ENCODE peak calls at places on chromosomes 1 and 21, in seven cellular contexts. B is PC-3, W is K562, X is upper lobe of right lung, G is mucosa of descending colon, H is lower lobe of right lung, R is psoas muscle. Y is an unnamed sample. For H3K36me3, the result is how much of the 10 kb centered on the place peaks cover.

GRCh38 chr1:45668526-45668925 is 17.8 kb downstream of the GPBP1L1 start:
- ATAC-seq in B (no peak), W (no peak), X (no peak), G (no peak), H (no peak), R (no peak), Y (no peak)

GRCh38 chr1:86207323-86207722 is 50.8 kb upstream of the COL24A1 start:
- ATAC-seq in B (peak), W (no peak), X (no peak), G (no peak), H (no peak), R (no peak), Y (no peak)

GRCh38 chr1:234963904-234964702 is 164.5 kb downstream of the TOMM20 start:
- ATAC-seq in B (peak), W (no peak), X (no peak), G (peak), H (no peak), R (peak), Y (peak)

GRCh38 chr1:240008298-240008697 is 83.4 kb upstream of the FMN2 start:
- ATAC-seq in B (no peak), W (no peak), X (no peak), G (peak), H (no peak), R (no peak), Y (no peak)

GRCh38 chr1:34019741-34020552 is 145.1 kb downstream of the CSMD2 start:
- ATAC-seq in B (no peak), W (no peak), X (no peak), G (no peak), H (no peak), R (no peak), Y (no peak)

GRCh38 chr1:43184388-43184787 is 12.3 kb downstream of the CFAP57 start:
- ATAC-seq in B (no peak), W (no peak), X (no peak), G (no peak), H (no peak), R (no peak), Y (no peak)

GRCh38 chr1:160224606-160225005 is 19.4 kb downstream of the PEA15 start:
- ATAC-seq in B (no peak), W (no peak), X (no peak), G (no peak), H (no peak), R (no peak), Y (no peak)

GRCh38 chr1:8239306-8240023 is 78.4 kb upstream of the SLC45A1 start:
- ATAC-seq in B (no peak), W (peak), X (peak), G (peak), H (peak), R (no peak), Y (peak)

GRCh38 chr1:211082824-211083223 is 51.1 kb downstream of the KCNH1 start:
- ATAC-seq in B (no peak), W (peak), X (no peak), G (no peak), H (no peak), R (no peak), Y (no peak)

GRCh38 chr1:107943694-107944093 is 21.3 kb downstream of the VAV3 start:
- ATAC-seq in B (no peak), W (no peak), X (no peak), G (no peak), H (no peak), R (no peak), Y (no peak)

GRCh38 chr1:178500091-178500770 is 3.5 kb upstream of the CLEC20A start:
- ATAC-seq in B (no peak), W (no peak), X (peak), G (no peak), H (peak), R (no peak), Y (no peak)

GRCh38 chr1:241413386-241413785 is 56.4 kb upstream of the RGS7 start:
- ATAC-seq in B (peak), W (no peak), X (no peak), G (no peak), H (no peak), R (no peak), Y (no peak)

GRCh38 chr1:51877434-51878306 is 857 bp downstream of the NRDC start:
- ATAC-seq in B (peak), W (peak), X (peak), G (peak), H (peak), R (peak), Y (no peak)

DNA sequence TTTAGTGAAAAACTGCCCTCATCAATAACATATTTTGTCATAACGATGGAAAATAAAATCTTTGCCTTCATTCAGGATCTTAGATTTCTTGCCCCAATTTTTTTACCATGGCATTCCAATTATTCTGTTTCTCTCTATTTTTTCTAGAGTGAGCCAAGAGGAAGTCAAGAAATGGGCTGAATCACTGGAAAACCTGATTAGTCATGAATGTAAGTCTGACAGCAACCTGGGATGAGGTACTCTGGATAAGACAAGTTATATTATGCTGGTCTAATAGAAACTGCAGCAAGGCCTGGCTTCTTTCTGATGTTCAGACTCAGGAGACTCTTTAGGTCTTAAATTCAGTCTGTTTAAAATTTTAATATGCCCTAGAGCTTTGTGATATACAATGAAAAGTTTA is 3.5 kb downstream of the RGS4 start:
- ATAC-seq in B (peak), W (no peak), X (no peak), G (no peak), H (no peak), R (no peak), Y (no peak)
- H3K36me3 ChIP-seq in B (under half), W (under half), X (under half), G (under half), H (under half), R (under half), Y (under half)

DNA sequence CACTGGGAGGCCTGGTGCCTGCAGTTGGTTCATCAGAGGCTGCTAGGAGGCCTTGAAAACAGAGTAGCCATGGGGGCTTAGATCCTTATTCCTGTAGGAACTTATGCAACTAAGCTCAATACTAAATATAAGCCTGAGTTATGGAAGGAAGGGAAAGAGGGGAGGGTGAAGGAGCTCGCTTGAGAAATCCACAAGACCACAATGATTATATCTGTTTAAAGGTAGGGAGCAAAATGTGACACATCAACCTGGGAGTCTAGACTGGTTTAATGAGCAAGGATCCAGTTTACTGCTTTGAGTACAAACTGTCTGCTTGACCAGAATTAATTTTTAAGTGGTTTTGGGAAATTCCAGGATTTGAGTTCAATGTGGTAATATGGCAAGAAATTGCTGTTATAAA is 20.4 kb upstream of the ANGPTL7 start:
- ATAC-seq in B (no peak), W (no peak), X (no peak), G (no peak), H (no peak), R (no peak), Y (no peak)
- H3K36me3 ChIP-seq in B (under half), W (under half), X (under half), G (under half), H (under half), R (under half), Y (under half)

DNA sequence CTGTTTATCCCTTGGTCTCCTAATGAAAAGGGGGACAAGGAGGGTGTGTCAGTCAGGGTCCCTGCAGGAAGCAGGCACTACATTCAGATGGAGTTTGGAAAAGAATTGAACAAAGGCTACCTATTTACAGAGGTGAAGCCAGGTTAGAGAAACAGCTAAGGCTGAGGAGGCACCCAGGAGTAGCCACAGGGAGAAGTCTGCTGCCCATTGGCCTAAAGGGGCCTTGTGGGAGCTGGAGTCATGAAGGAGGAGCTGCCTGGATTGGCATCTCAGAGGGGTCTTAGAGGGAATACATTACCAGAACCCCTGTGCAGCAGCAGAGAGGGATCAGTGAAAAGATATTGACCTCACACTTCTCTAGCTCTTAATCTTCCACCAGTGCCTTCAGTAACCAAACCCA is 31.2 kb upstream of the USP24 start:
- ATAC-seq in B (no peak), W (no peak), X (no peak), G (no peak), H (no peak), R (no peak), Y (no peak)
- H3K36me3 ChIP-seq in B (under half), W (under half), X (under half), G (under half), H (under half), R (under half), Y (under half)

DNA sequence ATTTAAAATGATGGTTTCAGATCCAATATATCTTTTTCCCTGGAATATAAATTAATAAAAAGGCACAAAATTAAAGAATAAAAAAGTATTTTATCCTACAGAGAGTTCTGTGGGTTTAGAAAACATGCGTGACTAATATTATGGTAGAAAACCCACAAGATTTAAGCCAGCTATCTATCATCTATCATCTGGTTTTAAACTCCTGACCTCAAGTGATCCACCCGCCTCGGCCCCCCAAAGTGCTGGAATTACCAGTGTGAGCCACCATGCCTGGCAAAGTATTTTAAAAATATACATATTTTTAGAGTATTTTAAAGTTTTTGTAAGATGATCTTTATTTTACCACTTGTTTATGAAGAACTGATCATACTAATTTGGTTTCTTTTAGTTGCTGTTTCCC is 79.5 kb downstream of the NRIP1 start:
- ATAC-seq in B (no peak), W (no peak), X (no peak), G (no peak), H (no peak), R (no peak), Y (no peak)
- H3K36me3 ChIP-seq in B (half or more), W (under half), X (under half), G (under half), H (under half), R (under half), Y (under half)

GRCh38 chr1:1041092-1041503 is 21.2 kb downstream of the AGRN start:
- ATAC-seq in B (no peak), W (peak), X (no peak), G (no peak), H (no peak), R (no peak), Y (peak)

GRCh38 chr1:1043411-1043810 is 23.5 kb downstream of the AGRN start:
- ATAC-seq in B (no peak), W (no peak), X (no peak), G (no peak), H (no peak), R (no peak), Y (no peak)

GRCh38 chr1:1040004-1040991 is 20.4 kb downstream of the AGRN start:
- ATAC-seq in B (peak), W (peak), X (peak), G (peak), H (peak), R (peak), Y (peak)

GRCh38 chr1:1042831-1043230 is 22.9 kb downstream of the AGRN start:
- ATAC-seq in B (no peak), W (no peak), X (no peak), G (no peak), H (no peak), R (no peak), Y (no peak)

DNA sequence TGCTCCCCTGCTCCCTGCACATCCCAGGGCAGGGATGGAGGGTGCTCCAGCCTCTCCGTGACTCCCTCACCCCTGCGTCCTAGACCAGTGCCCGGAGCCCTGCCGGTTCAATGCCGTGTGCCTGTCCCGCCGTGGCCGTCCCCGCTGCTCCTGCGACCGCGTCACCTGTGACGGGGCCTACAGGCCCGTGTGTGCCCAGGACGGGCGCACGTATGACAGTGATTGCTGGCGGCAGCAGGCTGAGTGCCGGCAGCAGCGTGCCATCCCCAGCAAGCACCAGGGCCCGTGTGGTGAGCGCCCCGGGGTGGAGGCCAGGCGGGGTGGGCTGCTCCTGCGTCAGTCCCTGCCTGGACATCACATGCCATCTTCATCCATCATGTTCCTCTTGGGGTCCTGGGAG is 22.0 kb downstream of the AGRN start:
- ATAC-seq in B (no peak), W (no peak), X (no peak), G (no peak), H (no peak), R (no peak), Y (no peak)
- H3K36me3 ChIP-seq in B (half or more), W (half or more), X (under half), G (under half), H (under half), R (under half), Y (under half)

DNA sequence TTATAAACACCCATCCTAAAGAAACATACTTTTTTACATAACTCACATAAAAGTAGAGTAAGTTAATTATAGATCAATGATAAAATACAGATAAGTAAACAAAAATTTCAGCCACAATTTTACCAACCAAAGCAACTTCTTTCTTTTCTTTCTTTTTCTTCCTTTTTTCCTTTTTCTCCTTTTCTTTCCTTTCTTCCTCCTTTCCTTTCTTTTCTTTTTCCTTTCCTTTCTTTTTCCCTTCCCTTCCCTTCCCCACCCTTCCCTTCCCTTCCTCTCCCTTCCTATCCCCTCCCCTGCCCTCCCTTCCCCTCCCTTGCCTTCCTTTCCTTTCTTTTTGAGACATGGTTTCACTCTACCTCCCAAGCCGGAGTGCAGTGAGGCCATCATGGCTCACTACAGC is 56.5 kb upstream of the C1orf53 start:
- ATAC-seq in B (no peak), W (no peak), X (no peak), G (no peak), H (no peak), R (no peak), Y (no peak)
- H3K36me3 ChIP-seq in B (under half), W (under half), X (under half), G (under half), H (under half), R (under half), Y (under half)

GRCh38 chr1:114718661-114719423 is 2.3 kb upstream of the NRAS start:
- ATAC-seq in B (peak), W (no peak), X (no peak), G (no peak), H (no peak), R (no peak), Y (no peak)

GRCh38 chr1:114719424-114719787 is 2.8 kb upstream of the NRAS start:
- ATAC-seq in B (peak), W (no peak), X (no peak), G (no peak), H (no peak), R (no peak), Y (no peak)

GRCh38 chr1:114723915-114724314 is 7.3 kb upstream of the NRAS start:
- ATAC-seq in B (no peak), W (no peak), X (no peak), G (no peak), H (no peak), R (no peak), Y (no peak)

GRCh38 chr1:114723457-114723856 is 6.9 kb upstream of the NRAS start:
- ATAC-seq in B (no peak), W (no peak), X (no peak), G (no peak), H (no peak), R (no peak), Y (no peak)

GRCh38 chr1:114720492-114720891 is 3.9 kb upstream of the NRAS start:
- ATAC-seq in B (no peak), W (no peak), X (no peak), G (no peak), H (no peak), R (no peak), Y (no peak)
- H3K36me3 ChIP-seq in B (half or more), W (half or more), X (half or more), G (under half), H (half or more), R (half or more), Y (half or more)

GRCh38 chr1:186152227-186152944 is 222.7 kb downstream of the TPR start:
- ATAC-seq in B (peak), W (no peak), X (no peak), G (no peak), H (no peak), R (no peak), Y (no peak)

GRCh38 chr1:186154651-186155050 is 220.4 kb downstream of the TPR start:
- ATAC-seq in B (no peak), W (no peak), X (no peak), G (no peak), H (no peak), R (no peak), Y (no peak)

GRCh38 chr1:186146971-186147370 is 228.1 kb downstream of the TPR start:
- ATAC-seq in B (no peak), W (no peak), X (peak), G (no peak), H (no peak), R (no peak), Y (no peak)

GRCh38 chr1:186155594-186155993 is 219.5 kb downstream of the TPR start:
- ATAC-seq in B (peak), W (peak), X (peak), G (no peak), H (peak), R (no peak), Y (peak)

GRCh38 chr1:186152945-186153309 is 222.1 kb downstream of the TPR start:
- ATAC-seq in B (peak), W (no peak), X (no peak), G (no peak), H (no peak), R (no peak), Y (no peak)
- H3K36me3 ChIP-seq in B (under half), W (under half), X (under half), G (under half), H (under half), R (under half), Y (under half)

DNA sequence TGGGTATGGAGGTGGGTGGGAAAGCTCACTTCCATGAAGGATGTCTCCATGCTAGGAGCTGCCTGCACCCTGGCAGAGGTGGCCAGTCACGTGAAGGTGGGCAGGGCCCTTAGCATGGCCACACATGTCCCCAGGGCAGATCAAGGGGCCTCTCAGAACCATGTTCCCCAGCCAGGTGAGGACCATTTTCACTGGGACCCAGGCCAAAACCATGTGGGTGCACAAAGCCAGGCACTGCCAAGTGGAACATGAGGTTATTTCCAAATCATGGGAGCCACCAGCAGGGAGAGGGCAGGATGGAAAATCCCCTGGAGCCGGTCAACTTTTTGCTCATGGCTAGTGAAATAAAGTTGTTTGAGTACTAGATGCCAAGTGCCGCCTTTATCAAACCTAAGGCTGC is 9.7 kb downstream of the ZNF692 start:
- ATAC-seq in B (no peak), W (no peak), X (peak), G (no peak), H (peak), R (no peak), Y (no peak)
- H3K36me3 ChIP-seq in B (half or more), W (half or more), X (half or more), G (under half), H (half or more), R (half or more), Y (under half)

DNA sequence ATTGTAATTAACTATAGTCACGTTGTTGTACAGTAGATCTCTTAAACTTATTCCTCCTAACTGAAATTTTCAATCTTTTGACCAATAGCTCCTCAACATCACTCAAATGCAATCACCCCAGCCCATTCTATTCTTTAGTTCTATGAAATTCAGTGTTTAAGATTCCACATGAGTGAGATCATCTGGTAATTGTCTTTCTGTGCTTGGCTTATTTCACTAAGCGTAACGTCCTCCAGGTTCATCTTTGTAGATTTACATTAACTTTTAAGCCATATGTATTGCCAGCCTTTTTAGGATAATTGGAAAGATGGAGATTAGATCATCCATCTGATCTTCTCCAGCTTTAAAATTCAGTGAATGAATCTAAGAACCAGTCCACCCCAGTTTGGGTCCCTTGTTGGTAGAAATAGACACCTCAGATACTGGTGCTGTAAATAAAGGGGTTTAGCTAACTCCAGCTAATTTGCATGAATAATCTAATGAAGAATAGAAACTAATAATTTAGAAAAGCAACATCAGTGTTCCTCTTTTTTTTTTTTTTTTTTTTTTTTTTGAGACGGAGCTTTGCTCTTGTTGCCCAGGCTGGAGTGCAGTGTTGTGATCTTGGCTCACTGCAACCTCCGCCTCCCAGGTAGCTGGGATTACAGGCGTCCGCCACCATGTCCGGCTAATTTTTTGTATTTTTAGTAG is 7.0 kb downstream of the S100A10 start:
- ATAC-seq in B (no peak), W (no peak), X (no peak), G (no peak), H (no peak), R (no peak), Y (no peak)
- H3K36me3 ChIP-seq in B (half or more), W (under half), X (half or more), G (under half), H (half or more), R (under half), Y (under half)

Y was measured in gastroesophageal sphincter.